ENCODE peak calls at places on chromosome 18, in six cellular contexts. Y is fibroblast of pulmonary artery, I is foreskin fibroblast, K is ovary, Q is mammary epithelial cell, Z is lower lobe of right lung. P is an unnamed sample.

GRCh38 chr18:5709476-5710095 is 165.8 kb upstream of the EPB41L3 start:
- DNase-seq in Y (no peak), I (no peak), K (no peak), Q (no peak), Z (no peak), P (no peak)

GRCh38 chr18:22684268-22684667 is 248.9 kb upstream of the RBBP8 start:
- DNase-seq in Y (no peak), I (no peak), K (no peak), Q (no peak), Z (no peak), P (no peak)

GRCh38 chr18:44937985-44938384 is 257.3 kb downstream of the SETBP1 start:
- DNase-seq in Y (no peak), I (no peak), K (no peak), Q (no peak), Z (no peak), P (no peak)

GRCh38 chr18:12079504-12080237 is 14.0 kb upstream of the ANKRD62 start:
- DNase-seq in Y (peak; percentile 82), I (no peak), K (no peak), Q (no peak), Z (no peak), P (no peak)

GRCh38 chr18:38851526-38851925 is 1285.9 kb upstream of the CELF4 start:
- DNase-seq in Y (no peak), I (no peak), K (no peak), Q (peak; percentile 44), Z (no peak), P (no peak)

GRCh38 chr18:28045880-28046279 is 131.1 kb downstream of the CDH2 start:
- DNase-seq in Y (no peak), I (no peak), K (no peak), Q (no peak), Z (no peak), P (no peak)

GRCh38 chr18:78543201-78543725 is 436.4 kb upstream of the SALL3 start:
- DNase-seq in Y (no peak), I (no peak), K (no peak), Q (no peak), Z (no peak), P (no peak)

GRCh38 chr18:3604626-3605408 is 154.8 kb downstream of the TGIF1 start:
- DNase-seq in Y (peak; percentile 99), I (peak; percentile 91), K (peak; percentile 41), Q (peak; percentile 91), Z (no peak), P (peak; percentile 61)

GRCh38 chr18:40485318-40485717 is 1469.7 kb upstream of the PIK3C3 start:
- DNase-seq in Y (peak; percentile 45), I (peak; percentile 32), K (no peak), Q (peak; percentile 48), Z (no peak), P (no peak)

GRCh38 chr18:5424903-5425302 is 118.9 kb downstream of the EPB41L3 start:
- DNase-seq in Y (peak; percentile 64), I (peak; percentile 3), K (no peak), Q (no peak), Z (no peak), P (no peak)

GRCh38 chr18:63192171-63192884 is 127.2 kb downstream of the BCL2 start:
- DNase-seq in Y (no peak), I (no peak), K (no peak), Q (no peak), Z (peak; percentile 54), P (peak; percentile 81)

GRCh38 chr18:73891572-73892421 is 255.8 kb downstream of the FBXO15 start:
- DNase-seq in Y (no peak), I (no peak), K (no peak), Q (no peak), Z (no peak), P (no peak)
- TF ChIP-seq CTCF in Y (no peak), I (no peak), K (no peak), Q (no peak), Z (no peak), P (no peak)

GRCh38 chr18:75858754-75859153 is 431.3 kb upstream of the SMIM21 start:
- DNase-seq in Y (no peak), I (no peak), K (no peak), Q (no peak), Z (no peak), P (no peak)

GRCh38 chr18:75857558-75857957 is 430.1 kb upstream of the SMIM21 start:
- DNase-seq in Y (no peak), I (no peak), K (no peak), Q (no peak), Z (no peak), P (no peak)

GRCh38 chr18:75854808-75855207 is 427.3 kb upstream of the SMIM21 start:
- DNase-seq in Y (no peak), I (no peak), K (no peak), Q (no peak), Z (no peak), P (no peak)

GRCh38 chr18:75859533-75859932 is 432.0 kb upstream of the SMIM21 start:
- DNase-seq in Y (no peak), I (no peak), K (no peak), Q (no peak), Z (no peak), P (no peak)

DNA sequence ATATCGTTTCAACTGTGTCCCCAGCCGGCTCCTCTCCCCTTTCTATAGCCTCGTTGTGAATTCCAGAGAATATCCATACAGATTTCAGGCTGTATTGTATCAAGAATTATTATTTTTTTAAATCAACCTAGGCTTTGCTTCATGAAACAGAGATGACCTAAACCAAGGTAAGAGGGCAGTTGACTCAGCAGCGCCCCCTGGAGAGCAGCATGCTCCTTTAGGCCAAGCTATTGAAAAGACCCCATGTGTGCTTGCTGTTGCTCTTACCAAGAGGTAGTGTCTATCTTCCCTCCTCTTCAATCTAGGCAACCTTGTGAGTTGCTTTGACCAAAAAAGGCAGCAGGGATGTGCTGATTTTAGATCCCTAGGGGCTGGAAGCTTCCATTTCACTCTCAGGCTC is 426.7 kb upstream of the SMIM21 start:
- DNase-seq in Y (no peak), I (no peak), K (no peak), Q (no peak), Z (no peak), P (no peak)
- TF ChIP-seq CTCF in Y (no peak), I (peak; percentile 12), K (no peak), Q (peak; percentile 40), Z (peak; percentile 29), P (peak; percentile 21)

GRCh38 chr18:48977914-48978313 is 27.1 kb upstream of the SMAD7 start:
- DNase-seq in Y (no peak), I (no peak), K (no peak), Q (no peak), Z (no peak), P (no peak)

GRCh38 chr18:48975817-48976649 is 25.3 kb upstream of the SMAD7 start:
- DNase-seq in Y (peak; percentile 57), I (no peak), K (peak; percentile 65), Q (peak; percentile 55), Z (peak; percentile 79), P (peak; percentile 73)

GRCh38 chr18:48973731-48974130 is 23.0 kb upstream of the SMAD7 start:
- DNase-seq in Y (no peak), I (no peak), K (no peak), Q (peak; percentile 68), Z (no peak), P (no peak)

GRCh38 chr18:48975221-48975816 is 24.6 kb upstream of the SMAD7 start:
- DNase-seq in Y (no peak), I (no peak), K (no peak), Q (no peak), Z (no peak), P (no peak)

DNA sequence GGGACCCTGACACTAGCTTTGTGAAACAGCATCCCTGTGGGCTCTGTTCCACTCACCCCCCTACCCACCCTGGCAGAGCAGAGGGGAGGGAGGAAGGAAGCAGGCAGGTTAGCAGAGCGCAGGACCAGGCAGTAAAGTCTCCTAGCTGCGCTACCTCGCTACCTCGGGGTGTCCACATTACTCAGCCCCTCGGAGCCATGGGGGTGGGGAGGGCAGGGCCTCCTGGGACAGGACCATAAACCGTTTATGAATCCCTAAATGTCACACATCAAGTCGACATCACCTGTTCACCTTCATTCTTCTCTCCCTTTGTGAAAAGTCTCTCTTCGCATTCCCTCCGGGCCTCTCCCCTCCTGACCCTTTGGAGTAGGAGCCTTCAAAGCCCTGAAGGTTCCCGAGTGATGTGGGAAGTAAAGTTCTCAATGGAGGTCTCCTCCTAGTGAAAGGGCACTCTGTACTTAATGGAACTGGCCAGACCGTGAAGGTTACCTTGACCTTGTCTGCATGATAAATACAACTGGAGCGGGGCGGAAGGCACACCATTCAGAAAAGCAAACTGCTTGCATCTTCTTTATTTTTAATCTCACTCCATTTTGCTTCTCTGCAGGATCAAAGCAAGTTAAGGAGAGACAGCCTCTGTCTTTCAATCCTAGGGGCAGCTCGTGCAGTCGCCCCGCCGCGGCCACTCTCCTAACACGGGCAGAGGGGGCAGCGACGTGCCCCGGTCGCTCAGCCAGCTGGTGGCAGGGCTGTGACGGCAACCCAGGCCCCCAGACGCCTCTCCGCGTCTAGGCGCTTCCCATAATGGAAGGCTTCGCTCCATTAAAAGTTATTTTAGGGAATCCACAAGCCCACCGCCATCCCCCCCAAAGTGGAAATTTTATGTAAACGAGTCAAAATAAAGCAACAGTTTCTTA is 23.8 kb upstream of the SMAD7 start:
- DNase-seq in Y (no peak), I (no peak), K (no peak), Q (no peak), Z (no peak), P (no peak)
- TF ChIP-seq CTCF in Y (no peak), I (no peak), K (no peak), Q (no peak), Z (no peak), P (no peak)

DNA sequence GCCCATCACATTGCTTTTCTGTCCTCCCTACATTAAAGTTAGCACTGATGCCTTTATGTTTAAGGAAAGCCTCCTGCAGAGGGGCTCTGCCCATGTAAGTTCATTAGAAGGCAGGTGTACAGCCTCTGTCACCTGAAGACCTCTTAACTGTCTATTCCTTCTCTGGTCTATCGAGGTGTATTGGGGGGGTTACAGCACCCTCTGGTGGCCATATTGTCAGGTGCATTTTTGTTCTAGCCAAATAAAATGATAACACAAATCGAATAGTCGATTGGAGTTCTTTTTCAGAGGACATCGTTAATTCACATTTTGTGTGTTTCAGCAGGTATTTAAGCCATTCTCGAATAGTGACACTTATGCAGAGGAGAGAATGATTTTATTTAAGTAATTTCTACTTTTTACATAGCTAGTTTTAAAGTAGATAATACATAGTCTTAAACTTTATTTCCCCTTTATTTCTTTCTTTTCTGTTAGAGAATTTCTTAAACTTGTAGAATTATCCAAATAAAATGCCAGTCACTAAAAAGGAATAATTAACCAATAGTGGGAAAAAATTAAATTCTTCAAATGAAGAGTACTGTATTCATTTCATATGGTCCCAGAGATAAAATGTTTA is 136.8 kb downstream of the NEDD4L start:
- DNase-seq in Y (peak; percentile 59), I (no peak), K (peak; percentile 65), Q (peak; percentile 37), Z (no peak), P (no peak)
- TF ChIP-seq CTCF in Y (peak; percentile 92), I (peak; percentile 84), K (peak; percentile 75), Q (peak; percentile 89), Z (peak; percentile 87), P (peak; percentile 92)

GRCh38 chr18:31646332-31646822 is 38.0 kb downstream of the B4GALT6 start:
- DNase-seq in Y (no peak), I (no peak), K (no peak), Q (no peak), Z (no peak), P (no peak)
- TF ChIP-seq CTCF in Y (no peak), I (no peak), K (no peak), Q (no peak), Z (no peak), P (no peak)

DNA sequence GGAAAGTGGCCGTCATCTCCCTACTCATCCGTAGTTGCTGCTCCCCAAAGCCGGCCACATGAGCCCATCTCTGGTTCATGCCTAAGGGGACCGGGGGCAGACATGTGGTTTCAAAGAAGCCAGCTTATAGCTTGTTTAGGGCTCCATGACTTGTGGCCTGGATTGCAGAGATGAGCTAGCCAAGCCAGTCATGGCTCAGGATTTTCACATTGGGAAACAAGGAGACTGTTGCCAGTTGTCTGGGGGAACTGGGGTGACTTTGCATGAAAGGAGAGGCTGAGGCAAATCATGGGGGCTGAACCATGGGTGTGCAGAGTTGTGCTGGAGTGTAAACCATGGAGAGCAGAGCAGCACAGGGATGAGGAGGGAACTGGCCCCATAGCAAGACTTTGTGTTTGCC is 183.0 kb upstream of the APCDD1 start:
- DNase-seq in Y (no peak), I (peak; percentile 74), K (no peak), Q (no peak), Z (no peak), P (no peak)
- TF ChIP-seq CTCF in Y (no peak), I (no peak), K (no peak), Q (no peak), Z (no peak), P (no peak)

P was measured in CD14-positive monocyte.